ENCODE peak calls at places on chromosomes 12 and 14, in seven cellular contexts. S is NCI-H345, Q is neural crest cell, P is H7, I is COR-L47, Z is brain microvascular endothelial cell, U is T-cell. R is an unnamed sample.

GRCh38 chr12:12720052-12720451 is 2.9 kb downstream of the CDKN1B start:
- DNase-seq in S (peak; percentile 22), Q (no peak), P (no peak), I (no peak), Z (no peak), U (no peak), R (no peak)

GRCh38 chr12:64085996-64086395 is 136.1 kb downstream of the KICS2 start:
- DNase-seq in S (no peak), Q (no peak), P (no peak), I (no peak), Z (no peak), U (no peak), R (no peak)

GRCh38 chr12:96354326-96354725 is 45.9 kb downstream of the CDK17 start:
- DNase-seq in S (no peak), Q (no peak), P (no peak), I (no peak), Z (no peak), U (no peak), R (no peak)

GRCh38 chr12:128969480-128970055 is 116.3 kb downstream of the GLT1D1 start:
- DNase-seq in S (peak; percentile 99), Q (peak; percentile 53), P (peak; percentile 91), I (peak; percentile 98), Z (peak; percentile 11), U (no peak), R (no peak)

GRCh38 chr14:32608880-32609279 is 279.8 kb downstream of the AKAP6 start:
- DNase-seq in S (no peak), Q (no peak), P (no peak), I (no peak), Z (peak; percentile 50), U (no peak), R (no peak)

GRCh38 chr12:91178139-91178561 is 4.5 kb downstream of the DCN start:
- DNase-seq in S (no peak), Q (no peak), P (no peak), I (no peak), Z (no peak), U (no peak), R (no peak)

GRCh38 chr14:33061667-33062325 is 123.1 kb downstream of the NPAS3 start:
- DNase-seq in S (no peak), Q (no peak), P (no peak), I (no peak), Z (no peak), U (no peak), R (no peak)

GRCh38 chr12:60451457-60451856 is 855.6 kb downstream of the SLC16A7 start:
- DNase-seq in S (no peak), Q (no peak), P (no peak), I (no peak), Z (no peak), U (no peak), R (no peak)

GRCh38 chr12:51814311-51815088 is 34.0 kb downstream of the FIGNL2 start:
- DNase-seq in S (peak; percentile 69), Q (peak; percentile 78), P (peak; percentile 95), I (peak; percentile 39), Z (peak; percentile 25), U (peak; percentile 46), R (peak; percentile 71)

GRCh38 chr12:52335598-52336262 is 14.5 kb upstream of the KRT83 start:
- DNase-seq in S (peak; percentile 23), Q (no peak), P (no peak), I (peak; percentile 94), Z (no peak), U (no peak), R (no peak)

GRCh38 chr14:85620937-85621336 is 91.0 kb downstream of the FLRT2 start:
- DNase-seq in S (no peak), Q (no peak), P (no peak), I (no peak), Z (no peak), U (no peak), R (no peak)

GRCh38 chr14:87952307-87953094 is 40.5 kb downstream of the GALC start:
- DNase-seq in S (no peak), Q (no peak), P (no peak), I (no peak), Z (no peak), U (no peak), R (no peak)

GRCh38 chr14:54766276-54767138 is 136.1 kb downstream of the GCH1 start:
- DNase-seq in S (no peak), Q (no peak), P (peak; percentile 10), I (no peak), Z (no peak), U (no peak), R (no peak)

GRCh38 chr12:86230516-86231146 is 25.6 kb downstream of the MGAT4C start:
- DNase-seq in S (no peak), Q (no peak), P (no peak), I (no peak), Z (peak; percentile 27), U (no peak), R (no peak)

GRCh38 chr12:10722905-10723866 is at the start of gene YBX3:
- DNase-seq in S (peak; percentile 40), Q (peak; percentile 65), P (peak; percentile 90), I (no peak), Z (peak; percentile 74), U (peak; percentile 32), R (peak; percentile 48)

GRCh38 chr12:109539508-109539907 is 33.8 kb downstream of the MMAB start:
- DNase-seq in S (no peak), Q (no peak), P (no peak), I (no peak), Z (peak; percentile 40), U (no peak), R (no peak)

GRCh38 chr14:102500724-102501123 is 8.9 kb downstream of the ANKRD9 start:
- DNase-seq in S (no peak), Q (no peak), P (no peak), I (no peak), Z (no peak), U (no peak), R (no peak)